ENCODE peak calls at places on chromosomes 4 and X, in four cellular contexts. V is tibial nerve; D is activated naive CD8-positive, alpha-beta T cell treated with anti-CD3 and anti-CD28 coated beads, Interleukin-2, amount 50 U/mL, for 24 hours; O is dorsolateral prefrontal cortex. G is an unnamed sample.

GRCh38 chrX:10189317-10190268 is 32.8 kb downstream of the CLCN4 start:
- DNase-seq in V (peak), D (peak), O (peak), G (peak)

GRCh38 chr4:118381902-118382301 is 29.1 kb upstream of the PRSS12 start:
- DNase-seq in V (no peak), D (no peak), O (no peak), G (no peak)

GRCh38 chr4:56219447-56219846 is 167.8 kb downstream of the AASDH start:
- DNase-seq in V (no peak), D (no peak), O (no peak), G (no peak)

GRCh38 chr4:128591482-128591881 is 218.0 kb upstream of the JADE1 start:
- DNase-seq in V (no peak), D (no peak), O (no peak), G (no peak)

GRCh38 chrX:130111220-130111934 is 1.1 kb upstream of the ELF4 start:
- DNase-seq in V (no peak), D (no peak), O (no peak), G (no peak)

GRCh38 chr4:5802565-5802964 is 90.3 kb downstream of the CRMP1 start:
- DNase-seq in V (no peak), D (no peak), O (no peak), G (no peak)

GRCh38 chrX:43962636-43963035 is 10.6 kb downstream of the NDP start:
- DNase-seq in V (no peak), D (no peak), O (no peak), G (no peak)

GRCh38 chr4:42399393-42399792 is 2.1 kb downstream of the SHISA3 start:
- DNase-seq in V (no peak), D (no peak), O (no peak), G (no peak)

GRCh38 chr4:7390906-7391636 is 43.7 kb downstream of the PSAPL1 start:
- DNase-seq in V (no peak), D (no peak), O (no peak), G (no peak)

GRCh38 chr4:140807491-140808257 is 51.5 kb upstream of the TBC1D9 start:
- DNase-seq in V (no peak), D (no peak), O (no peak), G (no peak)

GRCh38 chrX:74835566-74835965 is 89.7 kb downstream of the NEXMIF start:
- DNase-seq in V (no peak), D (no peak), O (no peak), G (no peak)

GRCh38 chr4:4329496-4329895 is 39.4 kb downstream of the ZBTB49 start:
- DNase-seq in V (no peak), D (no peak), O (no peak), G (no peak)

GRCh38 chrX:20067709-20068315 is 48.9 kb downstream of the MAP7D2 start:
- DNase-seq in V (peak), D (no peak), O (peak), G (no peak)

GRCh38 chr4:81021526-81021944 is 9.0 kb upstream of the BMP3 start:
- DNase-seq in V (no peak), D (no peak), O (no peak), G (no peak)

GRCh38 chr4:7302781-7303180 is 110.4 kb downstream of the SORCS2 start:
- DNase-seq in V (no peak), D (no peak), O (no peak), G (no peak)

GRCh38 chr4:98509641-98510170 is 148.7 kb downstream of the TSPAN5 start:
- DNase-seq in V (no peak), D (no peak), O (no peak), G (no peak)

GRCh38 chrX:12978205-12979010 is 3.5 kb downstream of the TMSB4X start:
- DNase-seq in V (peak), D (peak), O (no peak), G (peak)

GRCh38 chr4:37780444-37781133 is 45.9 kb upstream of the PGM2 start:
- DNase-seq in V (peak), D (no peak), O (no peak), G (no peak)

GRCh38 chr4:116400480-116400879 is 684.9 kb downstream of the TRAM1L1 start:
- DNase-seq in V (no peak), D (no peak), O (no peak), G (no peak)

GRCh38 chr4:124535004-124535403 is 177.5 kb downstream of the ANKRD50 start:
- DNase-seq in V (no peak), D (no peak), O (no peak), G (no peak)

GRCh38 chrX:47047989-47048388 is 30.3 kb upstream of the RGN start:
- DNase-seq in V (no peak), D (no peak), O (no peak), G (no peak)

GRCh38 chrX:48465336-48465933 is 4.6 kb downstream of the SLC38A5 start:
- DNase-seq in V (no peak), D (no peak), O (no peak), G (no peak)

GRCh38 chrX:119503484-119503861 is 35.2 kb downstream of the SLC25A5 start:
- DNase-seq in V (no peak), D (no peak), O (no peak), G (no peak)

GRCh38 chr4:145316961-145317360 is 136.6 kb upstream of the OTUD4 start:
- DNase-seq in V (no peak), D (no peak), O (no peak), G (no peak)

GRCh38 chr4:122914292-122914904 is 8.0 kb downstream of the NUDT6 start:
- DNase-seq in V (no peak), D (peak), O (no peak), G (no peak)

GRCh38 chr4:155353923-155354540 is 22.7 kb downstream of the MAP9 start:
- DNase-seq in V (peak), D (peak), O (peak), G (peak)

GRCh38 chrX:10199212-10199611 is 42.4 kb downstream of the CLCN4 start:
- DNase-seq in V (peak), D (peak), O (no peak), G (no peak)

GRCh38 chrX:22060451-22060940 is 28.4 kb downstream of the PHEX start:
- DNase-seq in V (no peak), D (no peak), O (no peak), G (no peak)

GRCh38 chr4:2083116-2083825 is 24.1 kb downstream of the NAT8L start:
- DNase-seq in V (no peak), D (no peak), O (no peak), G (no peak)

GRCh38 chr4:27005512-27006246 is 145.0 kb downstream of the STIM2 start:
- DNase-seq in V (no peak), D (no peak), O (no peak), G (no peak)

GRCh38 chr4:39103291-39103690 is 41.3 kb downstream of the KLHL5 start:
- DNase-seq in V (no peak), D (no peak), O (no peak), G (no peak)

GRCh38 chrX:39841604-39842003 is 256.2 kb downstream of the BCOR start:
- DNase-seq in V (no peak), D (no peak), O (no peak), G (no peak)

GRCh38 chrX:40543661-40544328 is 37.0 kb upstream of the ATP6AP2 start:
- DNase-seq in V (peak), D (peak), O (no peak), G (no peak)

GRCh38 chr4:107913283-107913899 is 18.0 kb upstream of the CYP2U1 start:
- DNase-seq in V (peak), D (no peak), O (no peak), G (peak)

GRCh38 chrX:71366674-71367256 is 608 bp downstream of the TAF1 start:
- DNase-seq in V (no peak), D (peak), O (peak), G (no peak)

GRCh38 chr4:76147454-76148141 is 599 bp downstream of the NUP54 start:
- DNase-seq in V (peak), D (peak), O (peak), G (peak)

GRCh38 chr4:24405926-24406325 is 178.4 kb downstream of the DHX15 start:
- DNase-seq in V (no peak), D (no peak), O (no peak), G (no peak)

GRCh38 chr4:37562592-37562991 is 123.6 kb downstream of the RELL1 start:
- DNase-seq in V (no peak), D (no peak), O (no peak), G (no peak)

GRCh38 chr4:28686618-28687017 is 1826.0 kb downstream of the STIM2 start:
- DNase-seq in V (no peak), D (peak), O (peak), G (peak)